ENCODE peak calls at places on chromosomes 12 and 14, in nine cellular contexts. B is ureter; D is GM04504; P is pancreas; L is CD4-positive, alpha-beta T cell; M is GM13976; Z is stimulated activated CD8-positive, alpha-beta memory T cell treated with anti-CD3 and anti-CD28 coated beads, Interleukin-12 subunit alpha, Interleukin-12 subunit beta, amount 100 ng/mL, for 4 hours; Q is amniotic stem cell; K is activated T-cell treated with anti-CD3 and anti-CD28 coated beads, Interleukin-2, amount 50 U/mL, for 1 hour. A is an unnamed sample.

GRCh38 chr12:28872654-28873268 is 276.3 kb upstream of the FAR2 start:
- DNase-seq in B (no peak), D (peak; percentile 35), P (peak; percentile 48), L (no peak), M (peak; percentile 33), Z (no peak), Q (peak; percentile 24), K (no peak), A (no peak)

GRCh38 chr14:68671899-68672298 is 121.0 kb downstream of the ZFP36L1 start:
- DNase-seq in B (no peak), D (no peak), P (no peak), L (no peak), M (no peak), Z (no peak), Q (no peak), K (no peak), A (no peak)

GRCh38 chr14:71703477-71703876 is 228.8 kb upstream of the RGS6 start:
- DNase-seq in B (no peak), D (no peak), P (no peak), L (no peak), M (no peak), Z (no peak), Q (no peak), K (no peak), A (no peak)

GRCh38 chr12:95543305-95543704 is 8.0 kb downstream of the USP44 start:
- DNase-seq in B (no peak), D (no peak), P (no peak), L (no peak), M (no peak), Z (no peak), Q (no peak), K (no peak), A (no peak)

GRCh38 chr14:29030121-29030520 is 263.5 kb downstream of the FOXG1 start:
- DNase-seq in B (no peak), D (no peak), P (no peak), L (no peak), M (no peak), Z (no peak), Q (no peak), K (no peak), A (no peak)

GRCh38 chr12:65450610-65451009 is 172.1 kb downstream of the MSRB3 start:
- DNase-seq in B (no peak), D (no peak), P (no peak), L (no peak), M (no peak), Z (no peak), Q (no peak), K (no peak), A (no peak)

GRCh38 chr14:74552623-74553022 is 59.1 kb downstream of the ISCA2 start:
- DNase-seq in B (no peak), D (peak; percentile 82), P (no peak), L (no peak), M (no peak), Z (no peak), Q (no peak), K (no peak), A (no peak)

GRCh38 chr14:77316872-77317271 is 3.8 kb downstream of the POMT2 start:
- DNase-seq in B (no peak), D (no peak), P (no peak), L (no peak), M (no peak), Z (no peak), Q (no peak), K (no peak), A (no peak)

GRCh38 chr14:65281991-65282908 is 130.3 kb upstream of the FUT8 start:
- DNase-seq in B (no peak), D (peak; percentile 69), P (no peak), L (no peak), M (peak; percentile 58), Z (no peak), Q (peak; percentile 53), K (no peak), A (no peak)

GRCh38 chr12:103401421-103401820 is 94.3 kb downstream of the C12orf42 start:
- DNase-seq in B (no peak), D (no peak), P (no peak), L (no peak), M (no peak), Z (no peak), Q (no peak), K (no peak), A (no peak)

GRCh38 chr12:76047060-76047459 is 15.5 kb upstream of the PHLDA1 start:
- DNase-seq in B (no peak), D (no peak), P (no peak), L (no peak), M (no peak), Z (no peak), Q (no peak), K (no peak), A (no peak)

GRCh38 chr14:64566651-64567122 is 16.9 kb downstream of the PPP1R36 start:
- DNase-seq in B (no peak), D (no peak), P (no peak), L (no peak), M (no peak), Z (no peak), Q (no peak), K (no peak), A (no peak)

GRCh38 chr14:75277796-75278421 is 719 bp upstream of the FOS start:
- DNase-seq in B (no peak), D (peak; percentile 10), P (no peak), L (no peak), M (no peak), Z (no peak), Q (no peak), K (no peak), A (no peak)

GRCh38 chr12:66050283-66050576 is 80.3 kb downstream of the LLPH start:
- DNase-seq in B (no peak), D (no peak), P (no peak), L (no peak), M (no peak), Z (no peak), Q (no peak), K (no peak), A (no peak)

GRCh38 chr14:55901281-55901680 is 216.9 kb upstream of the PELI2 start:
- DNase-seq in B (no peak), D (no peak), P (no peak), L (no peak), M (no peak), Z (no peak), Q (no peak), K (no peak), A (no peak)

GRCh38 chr14:65599375-65599774 is 186.8 kb downstream of the FUT8 start:
- DNase-seq in B (no peak), D (no peak), P (no peak), L (no peak), M (no peak), Z (no peak), Q (no peak), K (no peak), A (no peak)

GRCh38 chr12:89889051-89889450 is 180.4 kb upstream of the ATP2B1 start:
- DNase-seq in B (no peak), D (no peak), P (no peak), L (no peak), M (no peak), Z (no peak), Q (no peak), K (no peak), A (no peak)

GRCh38 chr14:75615200-75615599 is 36.8 kb downstream of the FLVCR2 start:
- DNase-seq in B (no peak), D (no peak), P (no peak), L (no peak), M (peak; percentile 26), Z (no peak), Q (no peak), K (no peak), A (no peak)